ENCODE peak calls at places on chromosomes 16 and 17, in five cellular contexts. V, X, W, L and R are unnamed samples.

GRCh38 chr17:67096609-67097008 is 52.3 kb downstream of the CACNG1 start:
- DNase-seq in L (no peak), W (no peak), V (no peak), X (no peak), R (no peak)

GRCh38 chr17:42049834-42050359 is 504 bp downstream of the C17orf113 start:
- DNase-seq in W (no peak), L (no peak), X (no peak), V (no peak), R (no peak)

GRCh38 chr16:19307587-19308241 is 22.2 kb downstream of the CLEC19A start:
- DNase-seq in L (no peak), W (no peak), V (no peak), X (no peak), R (no peak)

GRCh38 chr17:77184474-77184873 is 43.7 kb downstream of the SEC14L1 start:
- DNase-seq in X (no peak), L (no peak), W (no peak), V (no peak), R (no peak)

GRCh38 chr16:32116080-32116479 is 137.0 kb upstream of the TP53TG3D start:
- DNase-seq in W (no peak), V (no peak), L (no peak), X (peak; percentile 48), R (no peak)

GRCh38 chr17:72976971-72977767 is 115.3 kb downstream of the SLC39A11 start:
- DNase-seq in X (no peak), V (peak; percentile 67), L (peak; percentile 29), W (peak; percentile 31), R (no peak)

GRCh38 chr17:31458829-31459228 is 67.4 kb downstream of the RAB11FIP4 start:
- DNase-seq in X (no peak), W (no peak), L (no peak), V (no peak), R (no peak)

GRCh38 chr17:69672924-69673323 is 258.4 kb downstream of the MAP2K6 start:
- DNase-seq in V (no peak), X (no peak), W (no peak), L (no peak), R (no peak)

GRCh38 chr16:84262939-84263338 is 23.1 kb upstream of the KCNG4 start:
- DNase-seq in V (no peak), W (no peak), X (no peak), L (no peak), R (no peak)

GRCh38 chr17:9050801-9051401 is 29.6 kb downstream of the NTN1 start:
- DNase-seq in X (no peak), L (no peak), V (no peak), W (no peak), R (no peak)

GRCh38 chr16:4360538-4361021 is 9.5 kb upstream of the PAM16 start:
- DNase-seq in V (no peak), X (no peak), L (no peak), W (peak; percentile 37), R (no peak)

DNA sequence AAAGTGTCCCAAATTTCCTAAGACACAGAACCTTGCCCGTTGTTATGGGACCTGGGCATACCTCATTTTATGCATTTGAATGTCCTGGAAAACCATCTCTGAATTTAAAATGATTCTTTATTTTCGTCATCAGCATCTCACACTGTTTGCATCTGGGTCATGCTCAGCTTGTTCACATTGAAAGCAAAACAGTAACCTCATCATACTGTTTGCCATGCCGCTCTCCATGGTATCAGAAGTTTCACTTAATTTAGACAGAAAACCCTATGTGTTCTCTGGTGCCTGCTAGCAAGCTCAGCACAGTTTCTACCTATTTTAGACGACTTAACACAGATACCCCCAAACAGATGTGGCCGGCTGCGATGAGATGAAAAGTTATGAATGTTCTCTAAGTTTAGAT is 292.1 kb downstream of the SNX29 start:
- DNase-seq in L (no peak), W (no peak), V (no peak), X (peak; percentile 0), R (no peak)
- H3K4me1 ChIP-seq in L (no peaks in the 10 kb centered on the region), W (no peaks in the 10 kb centered on the region), V (no peaks in the 10 kb centered on the region), X (peaks cover 3% of the 10 kb centered on the region), R (no peaks in the 10 kb centered on the region)

DNA sequence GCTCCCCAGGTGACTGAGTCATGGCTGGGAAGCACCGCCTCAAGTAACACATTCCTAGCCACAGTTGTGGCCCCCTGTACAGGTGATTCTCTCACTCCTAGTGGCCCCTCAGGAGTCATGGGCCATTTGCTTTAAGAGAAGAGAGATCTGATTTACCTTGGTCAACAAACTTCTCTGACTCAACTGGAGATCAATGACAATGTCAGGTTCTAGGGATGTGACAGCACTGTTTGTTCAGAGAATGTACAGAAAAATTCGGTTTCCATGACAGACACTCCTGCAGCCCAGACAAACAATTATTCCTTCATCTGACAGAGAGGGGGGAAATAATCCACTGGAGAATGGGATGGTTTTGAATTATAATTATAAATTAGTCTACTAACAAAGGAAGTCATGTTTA is 9.8 kb downstream of the ERN1 start:
- DNase-seq in V (no peak), W (peak; percentile 29), X (no peak), L (no peak), R (no peak)
- H3K27ac ChIP-seq in V (peak overlapping the region; percentile 10), W (no peak overlapping the region), X (no peak overlapping the region), L (no peak overlapping the region), R (no peak overlapping the region)

GRCh38 chr17:17661134-17661533 is 20.1 kb upstream of the RAI1 start:
- DNase-seq in X (no peak), L (no peak), V (no peak), W (no peak), R (no peak)
- H3K36me3 ChIP-seq in X (no peaks in the 10 kb centered on the region), L (no peaks in the 10 kb centered on the region), V (no peaks in the 10 kb centered on the region), W (no peaks in the 10 kb centered on the region), R (no peaks in the 10 kb centered on the region)

GRCh38 chr17:292531-293382 is 59.9 kb downstream of the RPH3AL start:
- DNase-seq in L (no peak), X (peak; percentile 55), V (no peak), W (no peak), R (no peak)
- H3K4me1 ChIP-seq in L (no peaks in the 10 kb centered on the region), X (no peaks in the 10 kb centered on the region), V (no peaks in the 10 kb centered on the region), W (no peaks in the 10 kb centered on the region), R (no peaks in the 10 kb centered on the region)

DNA sequence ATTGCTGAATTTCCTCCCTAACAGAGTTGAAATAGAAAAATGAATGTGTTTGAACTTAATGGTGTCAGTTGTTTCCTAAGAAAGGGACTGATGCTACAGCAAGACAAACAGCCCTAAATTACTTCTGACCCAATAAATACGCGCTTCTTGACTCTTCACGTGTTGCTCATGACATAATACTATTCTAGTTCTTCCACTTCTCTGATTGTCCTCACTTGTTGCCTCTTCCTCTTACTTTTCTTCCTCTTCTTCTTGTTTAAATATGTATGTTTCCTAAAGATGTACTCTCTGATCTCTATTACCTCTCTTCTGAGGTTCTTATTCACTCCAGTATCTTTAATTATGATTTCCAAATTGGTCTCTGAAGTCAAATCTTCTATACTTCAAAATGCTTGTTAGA is 32.4 kb downstream of the RNF43 start:
- DNase-seq in L (no peak), X (no peak), W (no peak), V (no peak), R (no peak)
- H3K27ac ChIP-seq in L (no peak overlapping the region), X (no peak overlapping the region), W (no peak overlapping the region), V (no peak overlapping the region), R (no peak overlapping the region)

DNA sequence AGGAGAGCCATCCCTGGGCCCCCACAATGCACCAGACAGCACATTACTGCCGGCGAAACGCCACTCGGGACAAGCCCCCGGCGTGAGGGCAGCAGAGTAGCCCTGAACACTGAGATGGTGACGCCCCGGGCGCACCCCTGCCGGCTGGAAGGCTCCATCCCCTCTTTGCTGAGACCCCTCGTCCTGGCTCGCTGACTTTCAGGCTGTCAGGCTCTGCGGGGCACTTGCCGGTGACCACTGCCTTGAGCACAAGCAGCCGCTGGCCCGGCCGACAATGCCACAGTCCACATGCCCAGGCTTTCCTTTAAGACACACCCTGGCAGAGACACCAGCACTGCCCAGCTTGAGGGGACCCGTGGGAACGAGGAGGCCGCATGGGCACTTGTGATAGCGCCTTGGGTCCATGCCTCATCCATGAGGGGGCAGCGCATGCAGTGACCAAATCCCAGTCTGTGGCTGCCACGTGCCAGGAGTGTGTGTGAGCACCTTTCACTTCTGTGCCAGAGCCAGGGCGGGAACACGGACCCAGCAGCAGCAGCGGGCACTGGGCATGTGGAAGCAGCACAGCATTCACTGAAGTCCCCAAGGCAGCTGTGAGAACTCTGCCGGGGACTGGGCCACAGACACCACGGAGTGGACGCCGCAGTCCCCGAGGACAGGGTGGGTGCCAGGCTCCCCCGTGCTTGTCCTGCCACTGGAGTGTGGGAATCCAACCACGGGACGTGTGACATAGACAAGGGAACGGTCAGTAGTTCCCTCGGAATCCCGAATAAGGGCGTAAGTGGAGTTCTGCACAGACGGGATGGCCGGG is 24.5 kb downstream of the NDUFAF8 start:
- DNase-seq in X (no peak), W (no peak), V (no peak), L (no peak), R (no peak)
- H3K36me3 ChIP-seq in X (peaks cover 89% of the 10 kb centered on the region), W (peaks cover 10% of the 10 kb centered on the region), V (peaks cover 94% of the 10 kb centered on the region), L (peaks cover 38% of the 10 kb centered on the region), R (no peaks in the 10 kb centered on the region)

GRCh38 chr17:29707212-29707571 is 84.5 kb upstream of the CORO6 start:
- DNase-seq in W (no peak), V (no peak), L (no peak), X (no peak), R (no peak)
- H3K4me1 ChIP-seq in W (peaks cover 59% of the 10 kb centered on the region), V (peaks cover 22% of the 10 kb centered on the region), L (peaks cover 12% of the 10 kb centered on the region), X (peaks cover 63% of the 10 kb centered on the region), R (peaks cover 26% of the 10 kb centered on the region)

GRCh38 chr17:68433911-68434503 is 23.3 kb downstream of the WIPI1 start:
- DNase-seq in V (no peak), L (no peak), W (no peak), X (no peak), R (peak; percentile 72)

GRCh38 chr17:68437979-68438877 is 19.1 kb downstream of the WIPI1 start:
- DNase-seq in L (no peak), X (no peak), V (peak; percentile 72), W (no peak), R (no peak)

GRCh38 chr17:68435361-68435760 is 21.9 kb downstream of the WIPI1 start:
- DNase-seq in W (no peak), V (no peak), X (no peak), L (no peak), R (no peak)

GRCh38 chr17:68433211-68433610 is 24.1 kb downstream of the WIPI1 start:
- DNase-seq in W (no peak), V (no peak), X (no peak), L (no peak), R (no peak)

DNA sequence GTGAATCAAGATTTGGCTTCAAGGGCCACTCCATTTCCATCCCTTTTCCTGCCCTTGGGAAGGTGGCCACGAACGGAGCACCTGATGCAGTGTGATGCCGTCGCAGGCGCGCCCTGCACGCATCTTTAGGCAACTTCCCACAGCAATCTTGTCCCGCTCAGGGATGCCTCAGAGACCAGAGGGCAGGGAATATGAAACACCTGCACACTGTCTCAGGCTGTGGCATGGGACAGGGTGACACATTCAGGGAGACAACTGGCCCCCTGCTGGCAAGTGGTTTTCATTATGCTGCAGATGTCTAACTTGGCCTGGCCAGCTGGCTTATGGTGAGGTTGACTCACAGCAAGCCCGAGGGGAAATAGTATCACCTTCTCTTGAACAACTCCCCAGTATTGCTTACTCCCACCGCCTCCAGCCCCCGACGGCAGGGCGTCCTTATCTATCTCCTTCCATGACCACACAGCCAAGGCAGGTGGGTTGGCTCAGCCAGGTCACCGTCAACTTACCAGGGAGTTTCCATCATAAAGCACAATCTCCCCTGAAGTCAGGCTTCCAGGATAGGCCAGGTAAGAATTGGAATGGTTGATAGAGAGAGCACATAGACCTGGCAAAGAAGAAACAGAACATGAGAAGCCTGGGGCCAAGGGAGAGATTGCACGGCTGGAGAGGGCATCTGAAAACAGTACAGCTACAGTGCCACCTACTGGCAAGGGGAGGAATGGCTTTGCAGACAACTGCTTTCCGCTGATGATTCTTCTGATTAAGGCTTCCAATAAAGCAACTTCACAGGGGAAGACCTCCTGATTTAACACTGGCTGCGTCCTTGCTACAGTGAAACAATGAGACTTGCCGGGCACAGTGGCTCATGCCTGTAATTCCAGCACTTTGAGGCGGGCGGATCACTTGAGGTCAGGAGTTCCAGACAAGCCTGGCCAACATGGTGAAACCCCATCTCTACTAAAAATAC is 21.1 kb downstream of the WIPI1 start:
- DNase-seq in X (peak; percentile 69), W (peak; percentile 80), V (peak; percentile 83), L (peak; percentile 61), R (peak; percentile 84)
- H3K27ac ChIP-seq in X (no peak overlapping the region), W (no peak overlapping the region), V (peak overlapping the region; percentile 83), L (no peak overlapping the region), R (peak overlapping the region; percentile 36)